ENCODE peak calls at places on chromosome 6, in four cellular contexts. One of them, this sample, is unnamed.

GRCh38 chr6:129292836-129293235 is 409.9 kb downstream of the LAMA2 start:
- DNase-seq in ovary: no peak
- DNase-seq in brain microvascular endothelial cell: no peak
- DNase-seq in HFFc6: no peak
- DNase-seq in this sample: no peak

GRCh38 chr6:159758031-159759001 is 3.5 kb upstream of the ACAT2 start:
- DNase-seq in ovary: no peak
- DNase-seq in brain microvascular endothelial cell: peak
- DNase-seq in HFFc6: peak
- DNase-seq in this sample: no peak

GRCh38 chr6:101088594-101088993 is 207.5 kb upstream of the ASCC3 start:
- DNase-seq in ovary: no peak
- DNase-seq in brain microvascular endothelial cell: no peak
- DNase-seq in HFFc6: no peak
- DNase-seq in this sample: no peak

GRCh38 chr6:119312875-119313338 is 36.7 kb downstream of the MAN1A1 start:
- DNase-seq in ovary: no peak
- DNase-seq in brain microvascular endothelial cell: no peak
- DNase-seq in HFFc6: no peak
- DNase-seq in this sample: no peak

GRCh38 chr6:148422085-148422484 is 79.4 kb downstream of the SASH1 start:
- DNase-seq in ovary: no peak
- DNase-seq in brain microvascular endothelial cell: no peak
- DNase-seq in HFFc6: no peak
- DNase-seq in this sample: peak

GRCh38 chr6:38460216-38460615 is 179.5 kb downstream of the BTBD9 start:
- DNase-seq in ovary: no peak
- DNase-seq in brain microvascular endothelial cell: peak
- DNase-seq in HFFc6: no peak
- DNase-seq in this sample: no peak

GRCh38 chr6:105352037-105352617 is 50.8 kb downstream of the PREP start:
- DNase-seq in ovary: no peak
- DNase-seq in brain microvascular endothelial cell: no peak
- DNase-seq in HFFc6: no peak
- DNase-seq in this sample: no peak

GRCh38 chr6:119273799-119274595 is 75.6 kb downstream of the MAN1A1 start:
- DNase-seq in ovary: no peak
- DNase-seq in brain microvascular endothelial cell: no peak
- DNase-seq in HFFc6: no peak
- DNase-seq in this sample: no peak

GRCh38 chr6:146990284-146990683 is 213.9 kb upstream of the STXBP5 start:
- DNase-seq in ovary: no peak
- DNase-seq in brain microvascular endothelial cell: peak
- DNase-seq in HFFc6: no peak
- DNase-seq in this sample: no peak

GRCh38 chr6:30900863-30901417 is 7.1 kb upstream of the GTF2H4 start:
- DNase-seq in ovary: no peak
- DNase-seq in brain microvascular endothelial cell: no peak
- DNase-seq in HFFc6: no peak
- DNase-seq in this sample: no peak

GRCh38 chr6:66127061-66127460 is 420.0 kb upstream of the EYS start:
- DNase-seq in ovary: no peak
- DNase-seq in brain microvascular endothelial cell: no peak
- DNase-seq in HFFc6: no peak
- DNase-seq in this sample: no peak

GRCh38 chr6:137223370-137224131 is 4.4 kb upstream of the IFNGR1 start:
- DNase-seq in ovary: no peak
- DNase-seq in brain microvascular endothelial cell: peak
- DNase-seq in HFFc6: no peak
- DNase-seq in this sample: no peak

GRCh38 chr6:105346052-105346451 is 56.8 kb downstream of the PREP start:
- DNase-seq in ovary: no peak
- DNase-seq in brain microvascular endothelial cell: peak
- DNase-seq in HFFc6: peak
- DNase-seq in this sample: peak

GRCh38 chr6:161963634-161964244 is 689.9 kb upstream of the AGPAT4 start:
- DNase-seq in ovary: no peak
- DNase-seq in brain microvascular endothelial cell: no peak
- DNase-seq in HFFc6: no peak
- DNase-seq in this sample: no peak

GRCh38 chr6:686528-686927 is 6.4 kb downstream of the EXOC2 start:
- DNase-seq in ovary: no peak
- DNase-seq in brain microvascular endothelial cell: no peak
- DNase-seq in HFFc6: peak
- DNase-seq in this sample: no peak

GRCh38 chr6:46215213-46215612 is 44.4 kb upstream of the ENPP5 start:
- DNase-seq in ovary: no peak
- DNase-seq in brain microvascular endothelial cell: no peak
- DNase-seq in HFFc6: no peak
- DNase-seq in this sample: no peak

GRCh38 chr6:34079899-34080298 is 66.0 kb downstream of the GRM4 start:
- DNase-seq in ovary: no peak
- DNase-seq in brain microvascular endothelial cell: no peak
- DNase-seq in HFFc6: no peak
- DNase-seq in this sample: no peak

GRCh38 chr6:137230547-137230946 is 11.4 kb upstream of the IFNGR1 start:
- DNase-seq in ovary: no peak
- DNase-seq in brain microvascular endothelial cell: no peak
- DNase-seq in HFFc6: no peak
- DNase-seq in this sample: no peak

GRCh38 chr6:19731286-19731685 is 105.9 kb upstream of the ID4 start:
- DNase-seq in ovary: no peak
- DNase-seq in brain microvascular endothelial cell: peak
- DNase-seq in HFFc6: peak
- DNase-seq in this sample: no peak

GRCh38 chr6:11163932-11164331 is 52.4 kb upstream of the ERVFRD-1 start:
- DNase-seq in ovary: no peak
- DNase-seq in brain microvascular endothelial cell: no peak
- DNase-seq in HFFc6: no peak
- DNase-seq in this sample: no peak

GRCh38 chr6:42320762-42321161 is 103.1 kb upstream of the MRPS10 start:
- DNase-seq in ovary: no peak
- DNase-seq in brain microvascular endothelial cell: peak
- DNase-seq in HFFc6: peak
- DNase-seq in this sample: no peak

GRCh38 chr6:145836170-145836569 is 21.6 kb upstream of the FBXO30 start:
- DNase-seq in ovary: no peak
- DNase-seq in brain microvascular endothelial cell: peak
- DNase-seq in HFFc6: peak
- DNase-seq in this sample: no peak

GRCh38 chr6:34487536-34487935 is 21.7 kb downstream of the PACSIN1 start:
- DNase-seq in ovary: peak
- DNase-seq in brain microvascular endothelial cell: no peak
- DNase-seq in HFFc6: no peak
- DNase-seq in this sample: no peak

GRCh38 chr6:133886104-133886503 is 2.8 kb upstream of the TCF21 start:
- DNase-seq in ovary: no peak
- DNase-seq in brain microvascular endothelial cell: no peak
- DNase-seq in HFFc6: no peak
- DNase-seq in this sample: no peak

GRCh38 chr6:81938014-81938761 is 185.7 kb upstream of the TENT5A start:
- DNase-seq in ovary: no peak
- DNase-seq in brain microvascular endothelial cell: peak
- DNase-seq in HFFc6: peak
- DNase-seq in this sample: no peak

DNA sequence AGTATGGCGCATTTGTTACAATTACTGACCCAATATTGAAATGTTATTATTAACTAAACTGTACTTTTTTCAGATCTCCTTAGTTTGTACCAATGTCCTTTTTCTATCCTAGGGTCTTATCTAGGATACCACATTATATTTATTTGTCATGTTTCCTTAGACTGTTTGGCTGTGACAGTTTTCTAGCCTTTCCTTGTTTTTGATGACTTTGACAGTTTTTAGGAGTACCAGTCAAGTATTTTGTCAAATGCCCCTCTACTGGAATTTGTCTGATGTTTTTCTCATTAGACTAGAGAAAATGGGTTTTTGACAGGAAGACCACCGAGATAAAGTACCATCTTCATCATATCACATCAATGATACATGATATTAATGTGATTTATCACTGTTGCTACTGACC is 14.6 kb downstream of the CCNC start:
- DNase-seq in ovary: no peak
- DNase-seq in brain microvascular endothelial cell: no peak
- DNase-seq in HFFc6: no peak
- DNase-seq in this sample: no peak
- TF ChIP-seq CTCF in ovary: no peak
- TF ChIP-seq CTCF in brain microvascular endothelial cell: no peak
- TF ChIP-seq CTCF in HFFc6: no peak
- TF ChIP-seq CTCF in this sample: no peak

DNA sequence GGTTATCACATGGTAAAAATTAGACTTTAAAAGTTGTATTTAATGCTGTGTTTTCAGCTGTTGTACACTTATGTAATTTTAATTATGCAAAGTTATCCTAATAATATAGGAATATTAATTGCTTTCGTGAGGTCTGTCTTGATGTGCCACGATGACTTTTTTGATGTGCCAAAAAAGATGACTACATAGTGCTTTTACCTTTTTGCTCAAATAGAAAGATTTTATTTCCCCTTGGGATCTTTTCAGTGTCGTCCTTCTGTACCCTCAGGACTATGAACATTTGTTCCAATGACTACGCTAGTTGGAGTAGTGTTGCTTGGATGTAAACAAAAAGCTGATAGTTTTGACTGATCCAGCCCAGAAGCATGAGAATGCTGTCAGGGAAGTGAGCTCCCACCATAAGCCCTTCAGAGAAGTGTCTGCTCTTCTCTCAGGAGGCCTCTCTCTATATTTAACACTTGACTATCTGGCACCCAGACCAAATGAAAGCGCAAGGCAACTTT is 1.2 kb upstream of the CD164 start:
- DNase-seq in ovary: no peak
- DNase-seq in brain microvascular endothelial cell: no peak
- DNase-seq in HFFc6: no peak
- DNase-seq in this sample: no peak
- TF ChIP-seq CTCF in ovary: no peak
- TF ChIP-seq CTCF in brain microvascular endothelial cell: no peak
- TF ChIP-seq CTCF in HFFc6: peak
- TF ChIP-seq CTCF in this sample: no peak

DNA sequence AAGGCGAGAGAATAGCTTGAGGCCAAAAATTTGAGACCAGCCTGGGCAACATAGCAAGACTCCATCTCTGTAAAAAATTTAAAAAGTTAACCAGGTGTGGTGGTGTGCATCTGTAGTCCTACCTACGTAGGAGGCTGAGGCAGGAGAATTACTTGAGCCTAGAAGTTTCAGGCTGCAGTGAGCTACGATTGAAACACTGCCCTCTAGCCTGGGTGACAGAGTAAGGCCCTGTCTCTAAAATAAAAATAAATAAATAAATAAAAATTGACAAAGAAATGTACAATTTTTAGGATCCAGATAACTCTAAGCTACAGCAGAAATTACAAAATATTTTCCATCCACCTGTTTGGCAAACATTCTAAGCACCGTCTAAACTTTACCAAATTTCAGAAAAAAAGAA is 941.0 kb upstream of the ADGRB3 start:
- DNase-seq in ovary: no peak
- DNase-seq in brain microvascular endothelial cell: no peak
- DNase-seq in HFFc6: no peak
- DNase-seq in this sample: no peak
- TF ChIP-seq CTCF in ovary: no peak
- TF ChIP-seq CTCF in brain microvascular endothelial cell: peak
- TF ChIP-seq CTCF in HFFc6: no peak
- TF ChIP-seq CTCF in this sample: no peak

GRCh38 chr6:75349262-75349984 is 64.8 kb upstream of the TMEM30A start:
- DNase-seq in ovary: peak
- DNase-seq in brain microvascular endothelial cell: peak
- DNase-seq in HFFc6: peak
- DNase-seq in this sample: no peak
- TF ChIP-seq CTCF in ovary: no peak
- TF ChIP-seq CTCF in brain microvascular endothelial cell: peak
- TF ChIP-seq CTCF in HFFc6: no peak
- TF ChIP-seq CTCF in this sample: peak

GRCh38 chr6:110874880-110875547 is 429 bp downstream of the AMD1 start:
- DNase-seq in ovary: peak
- DNase-seq in brain microvascular endothelial cell: no peak
- DNase-seq in HFFc6: no peak
- DNase-seq in this sample: no peak

GRCh38 chr6:110877154-110877564 is 2.6 kb downstream of the AMD1 start:
- DNase-seq in ovary: no peak
- DNase-seq in brain microvascular endothelial cell: no peak
- DNase-seq in HFFc6: no peak
- DNase-seq in this sample: no peak

GRCh38 chr6:110876170-110876773 is 1.7 kb downstream of the AMD1 start:
- DNase-seq in ovary: peak
- DNase-seq in brain microvascular endothelial cell: peak
- DNase-seq in HFFc6: peak
- DNase-seq in this sample: peak

GRCh38 chr6:110875548-110876169 is 1.1 kb downstream of the AMD1 start:
- DNase-seq in ovary: peak
- DNase-seq in brain microvascular endothelial cell: no peak
- DNase-seq in HFFc6: peak
- DNase-seq in this sample: peak

GRCh38 chr6:110873981-110874879 is at the start of gene AMD1:
- DNase-seq in ovary: peak
- DNase-seq in brain microvascular endothelial cell: peak
- DNase-seq in HFFc6: peak
- DNase-seq in this sample: peak
- TF ChIP-seq CTCF in ovary: no peak
- TF ChIP-seq CTCF in brain microvascular endothelial cell: no peak
- TF ChIP-seq CTCF in HFFc6: no peak
- TF ChIP-seq CTCF in this sample: no peak

This sample was measured in retinal pigment epithelial cell.